ENCODE peak calls at places on chromosome 18, in nine cellular contexts. Q is Peyer's patch, M is stomach, I is A549, H is body of pancreas, D is GM12865, B is fibroblast of the aortic adventitia, C is neural crest cell, S is kidney epithelial cell. F is an unnamed sample.

GRCh38 chr18:24659837-24660720 is 199.6 kb downstream of the HRH4 start:
- DNase-seq in Q (peak), M (no peak), I (no peak), H (peak), D (peak), B (peak), C (no peak), S (no peak), F (peak)

GRCh38 chr18:73244411-73244810 is 376.6 kb upstream of the NETO1 start:
- DNase-seq in Q (no peak), M (no peak), I (no peak), H (no peak), D (no peak), B (peak), C (no peak), S (no peak), F (peak)

GRCh38 chr18:54672846-54673475 is 81.9 kb downstream of the DYNAP start:
- DNase-seq in Q (no peak), M (peak), I (peak), H (no peak), D (no peak), B (no peak), C (no peak), S (no peak), F (peak)

GRCh38 chr18:42113529-42114191 is 158.6 kb downstream of the PIK3C3 start:
- DNase-seq in Q (no peak), M (no peak), I (no peak), H (no peak), D (no peak), B (peak), C (no peak), S (no peak), F (peak)

GRCh38 chr18:55633032-55633431 is 45.0 kb upstream of the TCF4 start:
- DNase-seq in Q (no peak), M (no peak), I (no peak), H (no peak), D (no peak), B (peak), C (no peak), S (no peak), F (peak)

GRCh38 chr18:77187201-77187600 is 54.6 kb upstream of the MBP start:
- DNase-seq in Q (no peak), M (no peak), I (no peak), H (no peak), D (no peak), B (no peak), C (no peak), S (no peak), F (no peak)

GRCh38 chr18:57754577-57755330 is 48.4 kb downstream of the ATP8B1 start:
- DNase-seq in Q (no peak), M (no peak), I (no peak), H (no peak), D (peak), B (no peak), C (no peak), S (no peak), F (no peak)

GRCh38 chr18:27847412-27847811 is 329.5 kb downstream of the CDH2 start:
- DNase-seq in Q (no peak), M (no peak), I (peak), H (no peak), D (no peak), B (no peak), C (no peak), S (no peak), F (no peak)

GRCh38 chr18:31558567-31558966 is 33.1 kb upstream of the TTR start:
- DNase-seq in Q (no peak), M (no peak), I (no peak), H (no peak), D (no peak), B (no peak), C (no peak), S (no peak), F (no peak)

GRCh38 chr18:46155652-46156051 is 51.5 kb downstream of the HAUS1 start:
- DNase-seq in Q (no peak), M (no peak), I (peak), H (no peak), D (peak), B (peak), C (no peak), S (peak), F (peak)

GRCh38 chr18:44828080-44828479 is 147.4 kb downstream of the SETBP1 start:
- DNase-seq in Q (no peak), M (no peak), I (no peak), H (no peak), D (no peak), B (no peak), C (no peak), S (no peak), F (no peak)

GRCh38 chr18:72107647-72108046 is 436.5 kb downstream of the CBLN2 start:
- DNase-seq in Q (no peak), M (no peak), I (peak), H (no peak), D (no peak), B (no peak), C (peak), S (no peak), F (peak)

GRCh38 chr18:8480506-8481328 is 128.5 kb upstream of the RAB12 start:
- DNase-seq in Q (no peak), M (peak), I (peak), H (peak), D (peak), B (peak), C (peak), S (peak), F (peak)

GRCh38 chr18:20997371-20997770 is 114.2 kb downstream of the ROCK1 start:
- DNase-seq in Q (no peak), M (no peak), I (no peak), H (no peak), D (no peak), B (no peak), C (no peak), S (no peak), F (no peak)

GRCh38 chr18:57841568-57841967 is 38.5 kb upstream of the ATP8B1 start:
- DNase-seq in Q (no peak), M (no peak), I (no peak), H (no peak), D (peak), B (no peak), C (no peak), S (no peak), F (no peak)

GRCh38 chr18:9577361-9577760 is 37.0 kb downstream of the PPP4R1 start:
- DNase-seq in Q (no peak), M (no peak), I (peak), H (no peak), D (no peak), B (no peak), C (no peak), S (no peak), F (no peak)

GRCh38 chr18:75111673-75112485 is 97.1 kb downstream of the PTGR3 start:
- DNase-seq in Q (no peak), M (no peak), I (no peak), H (no peak), D (no peak), B (no peak), C (no peak), S (no peak), F (peak)

GRCh38 chr18:57429607-57430165 is 5.5 kb upstream of the ONECUT2 start:
- DNase-seq in Q (no peak), M (no peak), I (no peak), H (no peak), D (peak), B (no peak), C (no peak), S (no peak), F (no peak)

GRCh38 chr18:50805732-50806131 is 14.1 kb downstream of the MRO start:
- DNase-seq in Q (no peak), M (no peak), I (no peak), H (no peak), D (no peak), B (no peak), C (no peak), S (no peak), F (peak)

GRCh38 chr18:77177009-77177408 is 44.4 kb upstream of the MBP start:
- DNase-seq in Q (no peak), M (no peak), I (peak), H (no peak), D (no peak), B (peak), C (no peak), S (peak), F (peak)

GRCh38 chr18:63262369-63263335 is 56.9 kb downstream of the BCL2 start:
- DNase-seq in Q (no peak), M (no peak), I (no peak), H (no peak), D (no peak), B (peak), C (no peak), S (no peak), F (no peak)

GRCh38 chr18:63322908-63323634 is 3.5 kb upstream of the BCL2 start:
- DNase-seq in Q (peak), M (peak), I (peak), H (peak), D (peak), B (peak), C (peak), S (no peak), F (peak)

GRCh38 chr18:45168883-45169585 is 446.2 kb upstream of the SLC14A2 start:
- DNase-seq in Q (no peak), M (no peak), I (peak), H (no peak), D (no peak), B (peak), C (no peak), S (no peak), F (peak)

GRCh38 chr18:32922951-32923430 is 150.2 kb upstream of the KLHL14 start:
- DNase-seq in Q (no peak), M (no peak), I (no peak), H (no peak), D (no peak), B (no peak), C (no peak), S (no peak), F (no peak)

GRCh38 chr18:39647627-39648502 is 2082.3 kb upstream of the CELF4 start:
- DNase-seq in Q (no peak), M (no peak), I (peak), H (no peak), D (no peak), B (peak), C (no peak), S (peak), F (peak)

GRCh38 chr18:21979171-21979560 is 190.2 kb upstream of the GATA6 start:
- DNase-seq in Q (no peak), M (no peak), I (no peak), H (no peak), D (no peak), B (no peak), C (no peak), S (no peak), F (no peak)

GRCh38 chr18:77559274-77559910 is 309.7 kb downstream of the GALR1 start:
- DNase-seq in Q (no peak), M (no peak), I (no peak), H (no peak), D (no peak), B (no peak), C (no peak), S (no peak), F (peak)

GRCh38 chr18:45518770-45519169 is 96.5 kb upstream of the SLC14A2 start:
- DNase-seq in Q (no peak), M (no peak), I (no peak), H (no peak), D (no peak), B (no peak), C (no peak), S (no peak), F (no peak)

GRCh38 chr18:79918089-79919011 is 33.1 kb downstream of the SLC66A2 start:
- DNase-seq in Q (no peak), M (peak), I (no peak), H (no peak), D (no peak), B (no peak), C (no peak), S (no peak), F (no peak)

GRCh38 chr18:57443716-57444115 is 8.5 kb downstream of the ONECUT2 start:
- DNase-seq in Q (no peak), M (no peak), I (no peak), H (no peak), D (no peak), B (no peak), C (no peak), S (no peak), F (no peak)

GRCh38 chr18:46039967-46040746 is 31.9 kb downstream of the PSTPIP2 start:
- DNase-seq in Q (no peak), M (no peak), I (no peak), H (no peak), D (no peak), B (no peak), C (no peak), S (no peak), F (no peak)

GRCh38 chr18:48680339-48680738 is 141.5 kb downstream of the CTIF start:
- DNase-seq in Q (no peak), M (no peak), I (no peak), H (no peak), D (no peak), B (peak), C (no peak), S (no peak), F (no peak)

GRCh38 chr18:48683197-48683596 is 144.4 kb downstream of the CTIF start:
- DNase-seq in Q (no peak), M (no peak), I (no peak), H (no peak), D (no peak), B (no peak), C (no peak), S (no peak), F (no peak)

GRCh38 chr18:48682768-48683167 is 143.9 kb downstream of the CTIF start:
- DNase-seq in Q (no peak), M (no peak), I (no peak), H (no peak), D (no peak), B (no peak), C (no peak), S (no peak), F (no peak)

GRCh38 chr18:48679236-48679635 is 140.4 kb downstream of the CTIF start:
- DNase-seq in Q (no peak), M (no peak), I (no peak), H (no peak), D (no peak), B (peak), C (no peak), S (no peak), F (peak)

GRCh38 chr18:48680871-48681270 is 142.0 kb downstream of the CTIF start:
- DNase-seq in Q (no peak), M (no peak), I (no peak), H (no peak), D (no peak), B (peak), C (peak), S (no peak), F (no peak)
- TF ChIP-seq CTCF in Q (no peak), M (no peak), I (no peak), H (no peak), D (no peak), B (peak), C (no peak), S (no peak), F (no peak)

DNA sequence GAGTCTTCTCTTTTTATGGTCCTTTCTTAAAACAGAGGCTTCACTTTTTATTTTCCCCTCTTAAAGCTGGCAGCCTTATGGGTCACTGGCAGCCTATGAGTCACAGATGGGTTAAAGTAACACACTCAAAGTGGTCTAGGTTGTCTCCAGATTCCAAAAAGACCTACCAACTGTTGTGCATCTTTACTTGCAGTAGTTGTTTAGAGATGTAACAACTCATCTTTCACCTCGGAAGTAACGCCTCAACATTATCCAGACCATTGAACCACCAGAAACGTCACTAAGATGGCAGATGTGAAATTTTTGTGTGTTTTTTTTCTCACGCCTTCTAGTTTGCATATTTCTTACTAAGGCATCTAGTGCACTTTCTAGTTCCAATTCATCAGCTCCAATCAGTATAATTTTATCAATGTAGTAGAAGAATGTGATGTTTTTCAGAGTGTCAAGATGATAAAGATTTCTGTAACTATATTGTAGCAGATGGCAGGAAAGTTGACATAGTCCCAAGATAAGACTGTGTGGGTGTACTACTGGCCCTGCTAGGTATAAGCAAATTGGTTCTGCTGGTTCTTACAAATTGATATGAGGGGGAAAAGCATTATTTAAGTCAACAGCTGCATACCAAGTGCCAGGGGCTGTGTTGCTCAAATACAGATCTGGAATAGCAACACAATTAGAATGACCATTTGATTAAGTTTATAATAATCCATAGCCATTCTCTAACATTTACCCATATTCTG is 9.6 kb upstream of the SEC11C start:
- DNase-seq in Q (no peak), M (no peak), I (no peak), H (no peak), D (no peak), B (no peak), C (no peak), S (no peak), F (no peak)
- TF ChIP-seq CTCF in Q (no peak), M (no peak), I (no peak), H (no peak), D (no peak), B (no peak), C (no peak), S (no peak), F (no peak)

DNA sequence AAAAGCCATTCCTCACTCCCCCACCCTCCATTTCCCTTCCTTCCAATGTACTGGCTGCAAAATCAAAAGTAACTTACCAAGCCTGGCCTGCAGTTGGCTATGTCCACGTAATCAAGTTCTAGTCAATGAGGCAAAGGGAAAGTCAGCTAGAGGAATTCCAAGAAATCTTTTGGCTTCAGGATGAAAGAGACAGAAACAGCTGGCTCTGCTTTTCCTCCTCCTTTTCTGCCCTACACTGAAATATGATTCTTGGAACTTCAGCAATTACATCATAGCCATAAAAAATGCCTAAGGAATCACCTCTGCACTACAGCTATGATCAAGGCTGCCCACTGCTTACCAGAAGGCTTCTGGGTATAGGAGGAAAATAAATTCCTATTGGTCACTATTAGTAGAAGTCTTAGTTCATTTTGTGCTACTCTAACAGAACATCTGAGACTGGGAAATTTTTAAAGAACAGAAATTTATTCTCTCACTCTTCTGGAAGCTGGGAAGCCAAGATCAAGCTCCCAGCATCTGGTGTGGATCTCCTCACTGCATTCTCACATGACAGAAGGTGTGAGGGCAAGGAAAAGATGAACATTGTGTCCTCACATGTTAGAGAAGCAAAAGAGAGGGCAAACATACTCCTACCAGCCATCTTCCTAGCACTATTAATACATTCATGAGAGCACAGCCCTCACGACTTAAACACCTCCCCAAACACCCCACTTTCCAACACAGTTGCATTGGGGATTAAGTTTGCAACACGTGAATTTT is 219.9 kb downstream of the TMX3 start:
- DNase-seq in Q (no peak), M (no peak), I (no peak), H (no peak), D (no peak), B (peak), C (no peak), S (peak), F (peak)
- TF ChIP-seq CTCF in Q (no peak), M (no peak), I (no peak), H (no peak), D (no peak), B (peak), C (no peak), S (no peak), F (no peak)

DNA sequence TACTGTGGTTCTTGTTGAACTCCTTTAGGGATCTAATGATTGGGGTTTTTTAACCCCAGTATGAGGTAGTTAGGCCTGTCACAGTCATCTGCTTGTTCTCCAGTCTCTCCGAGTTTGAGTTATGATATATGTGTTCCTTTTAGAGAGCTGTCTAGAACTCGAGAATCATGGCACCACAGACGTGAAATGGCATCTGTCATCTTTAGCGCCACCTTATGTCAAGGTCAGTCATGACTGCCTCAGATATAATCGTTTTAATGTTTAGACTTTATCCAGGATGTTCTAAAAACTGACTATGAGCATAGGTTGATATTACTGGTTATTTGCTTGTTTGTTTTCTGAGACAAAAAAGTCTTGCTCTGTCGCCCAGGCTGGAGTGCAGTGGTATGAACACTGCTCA is 112.2 kb downstream of the CEP192 start:
- DNase-seq in Q (no peak), M (no peak), I (no peak), H (no peak), D (no peak), B (no peak), C (no peak), S (no peak), F (peak)
- TF ChIP-seq CTCF in Q (no peak), M (no peak), I (no peak), H (no peak), D (no peak), B (peak), C (peak), S (peak), F (peak)

DNA sequence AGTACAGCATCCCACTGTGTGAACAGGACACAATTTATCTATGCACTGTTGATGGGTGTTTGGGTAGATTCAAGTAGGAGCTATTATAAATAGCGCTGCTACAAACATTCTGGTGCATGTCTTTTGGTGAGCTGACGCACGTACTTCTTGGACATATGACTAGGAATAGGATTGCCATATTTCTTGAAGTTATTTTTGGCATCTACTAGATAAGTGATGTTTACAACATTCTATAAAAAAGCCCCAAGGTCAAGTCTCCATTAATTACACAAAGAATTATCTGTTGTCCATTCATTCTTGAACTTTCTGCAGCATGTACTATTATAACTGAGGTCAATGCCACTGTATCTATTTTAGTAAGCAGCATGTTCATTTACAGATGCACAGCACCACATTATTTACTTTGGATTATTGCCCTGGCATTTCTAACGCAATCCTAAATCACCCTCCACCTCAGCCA is 225.5 kb upstream of the TMEM200C start:
- DNase-seq in Q (no peak), M (no peak), I (no peak), H (no peak), D (no peak), B (peak), C (no peak), S (no peak), F (no peak)
- TF ChIP-seq CTCF in Q (no peak), M (no peak), I (no peak), H (no peak), D (no peak), B (no peak), C (no peak), S (no peak), F (no peak)

GRCh38 chr18:12121175-12122095 is 27.8 kb downstream of the ANKRD62 start:
- DNase-seq in Q (no peak), M (no peak), I (peak), H (peak), D (no peak), B (peak), C (peak), S (no peak), F (peak)
- TF ChIP-seq CTCF in Q (no peak), M (no peak), I (peak), H (peak), D (peak), B (peak), C (peak), S (no peak), F (peak)

F was measured in fibroblast of mammary gland.